ENCODE peak calls at places on chromosomes 12 and 14, in six cellular contexts. A, K, R, F, S and C are unnamed samples.

GRCh38 chr14:34237098-34237497 is 224.9 kb downstream of the SPTSSA start:
- DNase-seq in A (no peak), K (no peak), R (no peak), F (no peak), S (no peak), C (no peak)

GRCh38 chr12:32400114-32400672 is 835 bp downstream of the FGD4 start:
- DNase-seq in A (no peak), K (no peak), R (no peak), F (no peak), S (no peak), C (no peak)

GRCh38 chr14:89013098-89013504 is 188.7 kb downstream of the TTC8 start:
- DNase-seq in A (no peak), K (no peak), R (no peak), F (peak), S (no peak), C (no peak)

GRCh38 chr12:88577537-88577936 is 2.7 kb downstream of the KITLG start:
- DNase-seq in A (no peak), K (no peak), R (no peak), F (no peak), S (no peak), C (no peak)

GRCh38 chr12:113967368-113967767 is 1.2 kb upstream of the RBM19 start:
- DNase-seq in A (no peak), K (no peak), R (no peak), F (no peak), S (no peak), C (no peak)

GRCh38 chr12:130849561-130850417 is 10.7 kb upstream of the STX2 start:
- DNase-seq in A (no peak), K (no peak), R (no peak), F (no peak), S (no peak), C (no peak)

GRCh38 chr14:57389646-57390036 is 745 bp upstream of the NAA30 start:
- DNase-seq in A (no peak), K (peak), R (no peak), F (no peak), S (no peak), C (no peak)

GRCh38 chr14:71758198-71758955 is 173.9 kb upstream of the RGS6 start:
- DNase-seq in A (no peak), K (no peak), R (no peak), F (no peak), S (no peak), C (no peak)

GRCh38 chr14:85409496-85410210 is 120.3 kb upstream of the FLRT2 start:
- DNase-seq in A (no peak), K (no peak), R (no peak), F (no peak), S (no peak), C (no peak)

GRCh38 chr12:53105256-53105655 is 2.0 kb downstream of the SOAT2 start:
- DNase-seq in A (no peak), K (no peak), R (no peak), F (no peak), S (no peak), C (no peak)